ENCODE peak calls at places on chromosomes 11 and 22, in six cellular contexts. X is AG09309, F is GM23338, A is cardiac fibroblast, U is mammary epithelial cell, Y is mucosa of descending colon. M is an unnamed sample.

GRCh38 chr11:46632502-46632901 is 15.1 kb downstream of the ATG13 start:
- DNase-seq in X (no peak), F (no peak), A (no peak), U (no peak), Y (no peak), M (no peak)

GRCh38 chr11:120128392-120129172 is 9.3 kb downstream of the TRIM29 start:
- DNase-seq in X (peak; percentile 56), F (no peak), A (peak; percentile 28), U (peak; percentile 95), Y (peak; percentile 87), M (peak; percentile 76)

GRCh38 chr11:61587951-61588695 is 7.2 kb upstream of the SYT7 start:
- DNase-seq in X (no peak), F (peak; percentile 85), A (no peak), U (no peak), Y (peak; percentile 88), M (no peak)

GRCh38 chr22:31346733-31347250 is 646 bp upstream of the PATZ1 start:
- DNase-seq in X (no peak), F (peak; percentile 82), A (peak; percentile 57), U (peak; percentile 28), Y (peak; percentile 74), M (no peak)

GRCh38 chr11:78361228-78361627 is 56.4 kb downstream of the GAB2 start:
- DNase-seq in X (no peak), F (no peak), A (no peak), U (no peak), Y (no peak), M (no peak)

GRCh38 chr11:128868851-128869671 is 2.0 kb upstream of the KCNJ1 start:
- DNase-seq in X (no peak), F (no peak), A (no peak), U (no peak), Y (no peak), M (no peak)

GRCh38 chr11:62104001-62104400 is 19.8 kb upstream of the INCENP start:
- DNase-seq in X (no peak), F (no peak), A (no peak), U (no peak), Y (no peak), M (no peak)

GRCh38 chr11:56497010-56497409 is 5.8 kb upstream of the OR5M8 start:
- DNase-seq in X (no peak), F (no peak), A (no peak), U (no peak), Y (no peak), M (no peak)

GRCh38 chr22:27370281-27370680 is 431.3 kb downstream of the MN1 start:
- DNase-seq in X (no peak), F (no peak), A (no peak), U (no peak), Y (no peak), M (no peak)

DNA sequence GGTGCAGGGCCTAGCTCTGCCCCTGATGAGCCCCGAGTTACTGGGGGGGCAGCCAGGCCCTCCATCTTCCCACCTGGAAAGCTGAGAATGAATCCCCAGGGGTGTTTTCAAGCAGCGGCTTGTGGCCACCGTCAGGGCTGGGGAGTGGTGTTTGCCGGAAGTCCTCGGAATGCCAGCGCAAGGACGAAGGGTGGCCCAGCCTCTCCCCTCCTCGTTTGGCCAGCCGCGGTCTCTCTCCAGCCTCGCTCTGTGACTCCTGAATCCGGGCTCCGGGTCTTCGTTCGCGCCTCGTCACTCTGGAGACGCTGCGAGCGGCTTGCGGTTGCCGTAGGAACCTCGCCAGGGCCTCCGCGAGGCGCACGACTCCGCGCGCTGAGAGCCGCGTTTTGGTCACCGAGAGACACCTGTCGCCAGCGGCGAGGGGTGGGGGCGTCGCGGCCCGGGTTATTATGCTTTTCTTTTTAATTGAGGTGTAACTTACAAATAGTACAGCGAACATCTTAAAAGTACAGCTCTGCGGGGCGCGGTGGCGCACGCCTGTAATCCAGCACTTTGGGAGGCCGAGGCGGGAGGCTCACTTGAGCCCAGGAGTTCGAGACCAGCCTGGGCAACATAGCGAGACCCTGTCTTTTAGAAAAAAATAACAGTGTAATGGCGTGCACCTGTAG is 6.3 kb upstream of the KDELR3 start:
- DNase-seq in X (no peak), F (peak; percentile 99), A (peak; percentile 87), U (peak; percentile 82), Y (peak; percentile 86), M (peak; percentile 80)
- H3K4me3 ChIP-seq in X (no peak overlapping the region), F (peak overlapping the region; percentile 51), A (no peak overlapping the region), U (no peak overlapping the region), Y (no peak overlapping the region), M (peak overlapping the region; percentile 24)

GRCh38 chr11:43278302-43278956 is 33.4 kb upstream of the API5 start:
- DNase-seq in X (no peak), F (peak; percentile 74), A (peak; percentile 37), U (peak; percentile 16), Y (no peak), M (peak; percentile 30)
- TF ChIP-seq CTCF in X (peak; percentile 44), F (peak; percentile 58), A (peak; percentile 37), U (peak; percentile 46), Y (no peak), M (peak; percentile 49)

GRCh38 chr11:1335264-1335810 is 25.9 kb upstream of the TOLLIP start:
- DNase-seq in X (no peak), F (no peak), A (no peak), U (no peak), Y (no peak), M (no peak)
- H3K4me3 ChIP-seq in X (no peak overlapping the region), F (peak overlapping the region; percentile 67), A (no peak overlapping the region), U (no peak overlapping the region), Y (no peak overlapping the region), M (peak overlapping the region; percentile 76)

DNA sequence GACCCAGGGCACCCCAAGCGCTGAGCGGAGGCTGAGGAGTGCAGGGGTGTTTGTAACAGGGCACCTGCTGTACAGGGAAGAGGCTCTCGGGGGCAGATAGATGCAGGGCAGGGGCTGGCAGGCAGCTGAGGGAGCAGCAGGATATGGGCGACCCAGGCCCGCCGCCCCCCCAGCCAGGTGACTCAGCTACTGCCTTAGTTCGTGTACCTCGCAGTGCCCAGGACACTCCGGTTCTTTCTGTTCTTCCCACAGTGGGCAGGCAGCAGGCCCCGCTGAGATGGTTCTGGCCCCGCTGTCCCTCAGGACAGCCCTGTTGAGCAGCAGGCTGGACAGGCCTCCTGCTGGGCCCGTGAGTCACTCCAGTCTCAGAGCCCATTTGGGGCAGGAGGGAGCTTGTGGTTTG is 16.2 kb downstream of the PHLDA2 start:
- DNase-seq in X (no peak), F (no peak), A (peak; percentile 35), U (no peak), Y (no peak), M (no peak)
- TF ChIP-seq CTCF in X (no peak), F (no peak), A (peak; percentile 14), U (no peak), Y (no peak), M (no peak)

GRCh38 chr22:44758354-44758969 is 6.1 kb downstream of the ARHGAP8 start:
- DNase-seq in X (no peak), F (no peak), A (peak; percentile 44), U (peak; percentile 70), Y (no peak), M (peak; percentile 39)

GRCh38 chr22:44755000-44755399 is 2.6 kb downstream of the ARHGAP8 start:
- DNase-seq in X (no peak), F (no peak), A (no peak), U (no peak), Y (peak; percentile 60), M (no peak)

GRCh38 chr22:44755418-44755817 is 3.0 kb downstream of the ARHGAP8 start:
- DNase-seq in X (no peak), F (no peak), A (no peak), U (no peak), Y (peak; percentile 62), M (no peak)

GRCh38 chr22:44753189-44754042 is 1.0 kb downstream of the ARHGAP8 start:
- DNase-seq in X (no peak), F (peak; percentile 54), A (peak; percentile 86), U (peak; percentile 74), Y (peak; percentile 43), M (peak; percentile 78)

GRCh38 chr22:44755956-44756361 is 3.6 kb downstream of the ARHGAP8 start:
- DNase-seq in X (no peak), F (peak; percentile 78), A (no peak), U (peak; percentile 80), Y (peak; percentile 59), M (no peak)
- H3K4me3 ChIP-seq in X (no peak overlapping the region), F (peak overlapping the region; percentile 44), A (no peak overlapping the region), U (no peak overlapping the region), Y (no peak overlapping the region), M (no peak overlapping the region)

GRCh38 chr22:45878901-45879551 is 97.9 kb downstream of the WNT7B start:
- DNase-seq in X (no peak), F (no peak), A (no peak), U (no peak), Y (no peak), M (no peak)

GRCh38 chr22:45881524-45881875 is 95.5 kb downstream of the WNT7B start:
- DNase-seq in X (no peak), F (no peak), A (no peak), U (no peak), Y (no peak), M (no peak)

GRCh38 chr22:45879552-45879949 is 97.4 kb downstream of the WNT7B start:
- DNase-seq in X (no peak), F (no peak), A (no peak), U (no peak), Y (no peak), M (no peak)

GRCh38 chr22:45880091-45880651 is 96.8 kb downstream of the WNT7B start:
- DNase-seq in X (no peak), F (no peak), A (no peak), U (no peak), Y (no peak), M (no peak)

GRCh38 chr22:45880732-45881523 is 96.0 kb downstream of the WNT7B start:
- DNase-seq in X (no peak), F (peak; percentile 60), A (no peak), U (no peak), Y (no peak), M (no peak)
- TF ChIP-seq CTCF in X (no peak), F (no peak), A (no peak), U (peak; percentile 7), Y (no peak), M (peak; percentile 1)

DNA sequence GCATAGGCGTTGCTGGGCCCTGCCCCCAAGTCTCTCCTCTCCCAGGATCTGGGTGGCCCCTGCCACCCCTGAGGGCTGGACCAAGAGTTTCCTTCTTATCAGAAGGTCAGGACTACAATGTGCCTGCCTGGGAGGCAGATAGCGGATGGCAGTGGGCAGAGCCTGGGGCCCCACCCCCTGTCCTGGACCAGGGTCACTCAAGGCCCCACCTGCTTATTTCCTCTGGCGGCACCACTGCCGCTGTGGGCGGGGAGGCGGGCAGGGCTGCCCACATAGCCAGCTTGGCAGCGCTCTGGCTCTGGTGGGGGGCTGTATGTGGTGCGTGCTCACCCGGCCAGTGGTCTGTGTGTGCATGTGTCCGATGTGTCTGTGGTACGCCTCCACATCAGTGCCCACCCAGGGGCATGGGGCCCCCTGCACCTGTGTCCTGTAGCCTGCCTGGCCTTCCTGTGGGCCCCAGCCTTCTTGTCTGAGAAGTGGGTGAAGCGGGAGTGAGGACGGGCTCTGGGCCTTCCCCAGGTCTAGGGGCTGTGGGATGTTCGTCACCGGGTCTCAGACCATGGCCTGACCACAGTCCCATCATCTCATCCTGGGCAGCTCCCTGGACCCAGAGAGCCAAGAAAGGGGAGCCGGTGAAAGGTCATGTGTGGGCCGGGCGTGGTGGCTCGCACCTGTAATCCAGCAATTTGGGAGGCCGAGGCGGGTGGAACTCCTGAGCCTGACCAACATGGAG is 3.0 kb downstream of the GAS2L1 start:
- DNase-seq in X (no peak), F (no peak), A (no peak), U (no peak), Y (peak; percentile 75), M (no peak)
- H3K4me3 ChIP-seq in X (peak overlapping the region; percentile 20), F (no peak overlapping the region), A (no peak overlapping the region), U (no peak overlapping the region), Y (no peak overlapping the region), M (peak overlapping the region; percentile 81)